ENCODE peak calls at places on chromosomes 13 and 19, in four cellular contexts. W is fibroblast of pulmonary artery, Z is tibial nerve, I is ovary. T is an unnamed sample.
A peak's percentile ranks its signal among the peaks of the same experiment; 100 is the strongest.

GRCh38 chr19:13097331-13098258 is 5.1 kb downstream of the LYL1 start:
- DNase-seq in W (no peak), Z (peak; percentile 49), I (peak; percentile 55), T (peak; percentile 74)

GRCh38 chr19:46206176-46206575 is 23.4 kb upstream of the IGFL1 start:
- DNase-seq in W (no peak), Z (no peak), I (no peak), T (no peak)

GRCh38 chr13:45472171-45472705 is 7.5 kb downstream of the COG3 start:
- DNase-seq in W (no peak), Z (no peak), I (no peak), T (no peak)

GRCh38 chr13:48583859-48584311 is 51.0 kb upstream of the RCBTB2 start:
- DNase-seq in W (no peak), Z (no peak), I (no peak), T (no peak)

GRCh38 chr13:43881580-43881979 is 1.9 kb downstream of the LACC1 start:
- DNase-seq in W (no peak), Z (no peak), I (no peak), T (no peak)

GRCh38 chr19:4952945-4953344 is 16.0 kb upstream of the KDM4B start:
- DNase-seq in W (no peak), Z (no peak), I (no peak), T (no peak)

GRCh38 chr13:39565036-39565949 is 37.7 kb downstream of the LHFPL6 start:
- DNase-seq in W (peak; percentile 93), Z (no peak), I (no peak), T (no peak)

GRCh38 chr19:5130371-5131030 is 161.6 kb downstream of the KDM4B start:
- DNase-seq in W (no peak), Z (no peak), I (no peak), T (no peak)

GRCh38 chr13:114015608-114016295 is 41.9 kb upstream of the C13orf46 start:
- DNase-seq in W (no peak), Z (peak; percentile 63), I (no peak), T (no peak)

GRCh38 chr13:29922281-29922821 is 71.9 kb upstream of the UBL3 start:
- DNase-seq in W (peak; percentile 20), Z (no peak), I (no peak), T (no peak)

GRCh38 chr13:38350114-38350617 is 515 bp downstream of the UFM1 start:
- DNase-seq in W (peak; percentile 64), Z (peak; percentile 59), I (peak; percentile 44), T (no peak)

GRCh38 chr13:112187527-112188297 is 120.8 kb downstream of the SOX1 start:
- DNase-seq in W (no peak), Z (no peak), I (no peak), T (no peak)

GRCh38 chr19:11152318-11153062 is 3.1 kb downstream of the SPC24 start:
- DNase-seq in W (peak; percentile 90), Z (peak; percentile 77), I (peak; percentile 68), T (peak; percentile 87)

GRCh38 chr13:77846173-77846572 is 72.5 kb downstream of the EDNRB start:
- DNase-seq in W (no peak), Z (no peak), I (no peak), T (no peak)

GRCh38 chr13:30196025-30196424 is 111.3 kb downstream of the KATNAL1 start:
- DNase-seq in W (peak; percentile 8), Z (no peak), I (no peak), T (no peak)

GRCh38 chr13:94914829-94915228 is 202.5 kb upstream of the SOX21 start:
- DNase-seq in W (no peak), Z (no peak), I (no peak), T (no peak)

GRCh38 chr13:97285221-97285955 is 63.3 kb downstream of the MBNL2 start:
- DNase-seq in W (no peak), Z (no peak), I (no peak), T (no peak)

GRCh38 chr13:82803341-82803740 is 1078.9 kb downstream of the SLITRK1 start:
- DNase-seq in W (peak; percentile 26), Z (no peak), I (no peak), T (no peak)

GRCh38 chr13:98672947-98673545 is 79.4 kb downstream of the SLC15A1 start:
- DNase-seq in W (peak; percentile 83), Z (peak; percentile 75), I (peak; percentile 41), T (peak; percentile 64)

GRCh38 chr19:10271543-10272086 is 695 bp downstream of the ICAM1 start:
- DNase-seq in W (peak; percentile 46), Z (no peak), I (no peak), T (no peak)

GRCh38 chr19:29672319-29672932 is 7.2 kb downstream of the PLEKHF1 start:
- DNase-seq in W (no peak), Z (no peak), I (no peak), T (no peak)

GRCh38 chr19:14434543-14435319 is 1.6 kb downstream of the PKN1 start:
- DNase-seq in W (peak; percentile 82), Z (no peak), I (peak; percentile 41), T (peak; percentile 77)

GRCh38 chr13:21673592-21674270 is 2.9 kb downstream of the FGF9 start:
- DNase-seq in W (peak; percentile 29), Z (no peak), I (no peak), T (no peak)

GRCh38 chr19:47186337-47187022 is 44.5 kb downstream of the BBC3 start:
- DNase-seq in W (no peak), Z (no peak), I (no peak), T (no peak)

GRCh38 chr19:1864480-1865171 is 1.2 kb upstream of the KLF16 start:
- DNase-seq in W (peak; percentile 54), Z (no peak), I (peak; percentile 70), T (peak; percentile 78)

GRCh38 chr19:2345794-2346663 is 14.0 kb upstream of the TMPRSS9 start:
- DNase-seq in W (peak; percentile 48), Z (no peak), I (peak; percentile 71), T (no peak)

GRCh38 chr19:1214862-1215731 is 9.5 kb downstream of the STK11 start:
- DNase-seq in W (no peak), Z (no peak), I (no peak), T (no peak)

GRCh38 chr13:33229446-33230177 is 55.9 kb downstream of the STARD13 start:
- DNase-seq in W (no peak), Z (peak; percentile 30), I (no peak), T (no peak)

GRCh38 chr13:62626771-62627170 is 1211.1 kb upstream of the PCDH20 start:
- DNase-seq in W (no peak), Z (no peak), I (no peak), T (no peak)

DNA sequence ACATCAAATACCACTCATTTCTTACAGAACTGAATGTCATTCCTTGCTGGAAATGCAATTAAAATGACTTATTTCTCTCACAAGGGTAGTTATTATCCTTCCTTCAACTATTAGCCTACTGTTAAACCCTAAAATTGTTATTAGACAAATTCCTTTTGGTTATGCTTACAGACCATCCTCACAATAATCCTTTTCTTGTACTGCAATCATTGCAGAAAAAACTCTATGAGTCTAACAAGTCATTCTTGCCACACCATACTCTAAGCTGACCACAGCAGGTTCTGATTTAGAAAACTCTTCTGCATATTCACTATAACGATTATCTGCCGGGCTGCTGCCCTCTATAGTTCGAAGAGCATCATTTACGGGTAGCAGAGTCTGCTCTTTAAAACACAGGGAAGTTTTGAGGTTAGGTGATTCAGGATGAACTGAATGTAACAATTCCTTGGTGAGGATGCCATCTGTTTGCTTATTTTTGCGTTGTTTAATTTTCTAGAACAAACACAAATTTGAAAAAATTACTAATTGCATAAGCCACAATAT is 38.2 kb downstream of the MTMR6 start:
- DNase-seq in W (peak; percentile 43), Z (peak; percentile 9), I (no peak), T (no peak)
- TF ChIP-seq CTCF in W (peak; percentile 53), Z (peak; percentile 18), I (no peak), T (no peak)

GRCh38 chr13:102773441-102774209 is at the start of gene TEX30:
- DNase-seq in W (peak; percentile 84), Z (peak; percentile 40), I (peak; percentile 81), T (peak; percentile 84)
- TF ChIP-seq CTCF in W (no peak), Z (peak; percentile 28), I (peak; percentile 14), T (no peak)

GRCh38 chr13:76820759-76821158 is 65.4 kb downstream of the KCTD12 start:
- DNase-seq in W (peak; percentile 62), Z (peak; percentile 75), I (peak; percentile 36), T (peak; percentile 61)
- TF ChIP-seq CTCF in W (peak; percentile 36), Z (peak; percentile 24), I (no peak), T (no peak)

DNA sequence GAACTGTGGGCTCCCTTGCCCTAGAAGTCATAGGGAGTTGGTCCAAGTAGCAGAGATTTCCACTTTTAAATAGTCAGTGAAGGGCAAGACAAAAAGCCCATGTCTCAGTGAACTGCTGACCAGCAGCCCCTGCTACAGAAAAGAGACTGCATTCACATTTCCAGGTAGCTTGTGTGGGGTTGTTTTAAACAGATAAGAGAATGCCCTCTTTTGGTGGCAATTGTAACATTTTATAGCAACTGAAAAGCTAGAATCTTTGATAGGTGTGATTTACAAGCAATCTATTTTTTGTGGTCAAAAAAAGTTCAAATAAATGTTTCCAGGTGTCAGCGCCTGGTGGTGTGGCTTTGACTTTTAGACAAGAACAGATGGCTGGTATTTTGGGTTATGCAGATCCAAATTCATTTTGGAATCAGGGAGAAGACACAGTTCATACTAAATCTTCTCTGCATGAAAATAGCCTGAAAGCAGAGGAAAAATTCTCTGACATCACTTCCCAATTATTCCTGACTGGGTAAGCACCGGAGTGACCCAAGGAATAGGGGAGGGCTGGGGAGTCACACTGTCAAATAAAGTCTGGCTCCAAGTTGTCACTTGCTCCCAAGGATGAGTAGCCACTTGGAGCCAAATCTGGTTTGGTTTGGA is 26.2 kb upstream of the GPR12 start:
- DNase-seq in W (no peak), Z (no peak), I (no peak), T (no peak)
- TF ChIP-seq CTCF in W (no peak), Z (no peak), I (no peak), T (no peak)

GRCh38 chr19:53671621-53672111 is 39.9 kb downstream of the DPRX start:
- DNase-seq in W (no peak), Z (no peak), I (no peak), T (no peak)
- TF ChIP-seq CTCF in W (no peak), Z (no peak), I (no peak), T (no peak)